ENCODE peak calls at places on chromosomes 11 and 22, in four cellular contexts. One of them, this sample, is unnamed.

GRCh38 chr11:12472401-12473065 is 95.2 kb downstream of the PARVA start:
- DNase-seq in pancreas: no peak
- DNase-seq in fibroblast of lung: no peak
- DNase-seq in heart left ventricle: no peak
- DNase-seq in this sample: no peak

GRCh38 chr22:20621162-20621561 is 113.8 kb downstream of the MED15 start:
- DNase-seq in pancreas: no peak
- DNase-seq in fibroblast of lung: no peak
- DNase-seq in heart left ventricle: no peak
- DNase-seq in this sample: no peak

GRCh38 chr22:48494968-48495750 is 1332.5 kb downstream of the BRD1 start:
- DNase-seq in pancreas: no peak
- DNase-seq in fibroblast of lung: no peak
- DNase-seq in heart left ventricle: no peak
- DNase-seq in this sample: peak

GRCh38 chr22:28772633-28773460 is at the start of gene CCDC117:
- DNase-seq in pancreas: peak
- DNase-seq in fibroblast of lung: peak
- DNase-seq in heart left ventricle: peak
- DNase-seq in this sample: peak

GRCh38 chr11:1827095-1827797 is 7.5 kb upstream of the SYT8 start:
- DNase-seq in pancreas: peak
- DNase-seq in fibroblast of lung: peak
- DNase-seq in heart left ventricle: no peak
- DNase-seq in this sample: peak

GRCh38 chr11:95671768-95672167 is 117.8 kb downstream of the FAM76B start:
- DNase-seq in pancreas: no peak
- DNase-seq in fibroblast of lung: peak
- DNase-seq in heart left ventricle: no peak
- DNase-seq in this sample: no peak

GRCh38 chr11:16750417-16750816 is 12.0 kb downstream of the C11orf58 start:
- DNase-seq in pancreas: no peak
- DNase-seq in fibroblast of lung: no peak
- DNase-seq in heart left ventricle: no peak
- DNase-seq in this sample: no peak

GRCh38 chr11:78166832-78167469 is 21.5 kb downstream of the KCTD21 start:
- DNase-seq in pancreas: no peak
- DNase-seq in fibroblast of lung: no peak
- DNase-seq in heart left ventricle: no peak
- DNase-seq in this sample: no peak

GRCh38 chr11:69352181-69352580 is 58.2 kb downstream of the MYEOV start:
- DNase-seq in pancreas: no peak
- DNase-seq in fibroblast of lung: no peak
- DNase-seq in heart left ventricle: no peak
- DNase-seq in this sample: no peak

GRCh38 chr11:117859061-117859460 is 17.4 kb downstream of the FXYD6 start:
- DNase-seq in pancreas: no peak
- DNase-seq in fibroblast of lung: no peak
- DNase-seq in heart left ventricle: no peak
- DNase-seq in this sample: no peak

GRCh38 chr11:69640260-69640994 is 529 bp upstream of the CCND1 start:
- DNase-seq in pancreas: no peak
- DNase-seq in fibroblast of lung: peak
- DNase-seq in heart left ventricle: peak
- DNase-seq in this sample: no peak

GRCh38 chr22:23302171-23303002 is 122.1 kb downstream of the BCR start:
- DNase-seq in pancreas: no peak
- DNase-seq in fibroblast of lung: no peak
- DNase-seq in heart left ventricle: peak
- DNase-seq in this sample: peak

GRCh38 chr11:131108780-131109179 is 192.5 kb upstream of the SNX19 start:
- DNase-seq in pancreas: no peak
- DNase-seq in fibroblast of lung: no peak
- DNase-seq in heart left ventricle: no peak
- DNase-seq in this sample: no peak

GRCh38 chr22:28792491-28793383 is 7.6 kb downstream of the XBP1 start:
- DNase-seq in pancreas: peak
- DNase-seq in fibroblast of lung: no peak
- DNase-seq in heart left ventricle: no peak
- DNase-seq in this sample: no peak

GRCh38 chr22:39205344-39206021 is 39.3 kb downstream of the PDGFB start:
- DNase-seq in pancreas: no peak
- DNase-seq in fibroblast of lung: peak
- DNase-seq in heart left ventricle: peak
- DNase-seq in this sample: no peak

GRCh38 chr11:36150986-36151385 is 138.2 kb downstream of the COMMD9 start:
- DNase-seq in pancreas: no peak
- DNase-seq in fibroblast of lung: no peak
- DNase-seq in heart left ventricle: no peak
- DNase-seq in this sample: no peak

GRCh38 chr22:27460596-27461347 is 340.8 kb downstream of the MN1 start:
- DNase-seq in pancreas: no peak
- DNase-seq in fibroblast of lung: peak
- DNase-seq in heart left ventricle: peak
- DNase-seq in this sample: no peak

GRCh38 chr11:17257200-17257599 is 19.3 kb upstream of the NUCB2 start:
- DNase-seq in pancreas: no peak
- DNase-seq in fibroblast of lung: peak
- DNase-seq in heart left ventricle: no peak
- DNase-seq in this sample: no peak

GRCh38 chr11:74935285-74935684 is 13.6 kb downstream of the XRRA1 start:
- DNase-seq in pancreas: no peak
- DNase-seq in fibroblast of lung: no peak
- DNase-seq in heart left ventricle: no peak
- DNase-seq in this sample: no peak

GRCh38 chr22:46142548-46143490 is 7.5 kb upstream of the PPARA start:
- DNase-seq in pancreas: no peak
- DNase-seq in fibroblast of lung: no peak
- DNase-seq in heart left ventricle: no peak
- DNase-seq in this sample: peak

GRCh38 chr22:17086301-17086700 is 1.5 kb downstream of the IL17RA start:
- DNase-seq in pancreas: no peak
- DNase-seq in fibroblast of lung: no peak
- DNase-seq in heart left ventricle: peak
- DNase-seq in this sample: no peak

GRCh38 chr22:28798810-28799124 is 1.6 kb downstream of the XBP1 start:
- DNase-seq in pancreas: no peak
- DNase-seq in fibroblast of lung: no peak
- DNase-seq in heart left ventricle: no peak
- DNase-seq in this sample: no peak

GRCh38 chr11:23318670-23319069 is 458.4 kb upstream of the CCDC179 start:
- DNase-seq in pancreas: no peak
- DNase-seq in fibroblast of lung: no peak
- DNase-seq in heart left ventricle: no peak
- DNase-seq in this sample: no peak

GRCh38 chr11:77776455-77776854 is 44.1 kb downstream of the RSF1 start:
- DNase-seq in pancreas: no peak
- DNase-seq in fibroblast of lung: peak
- DNase-seq in heart left ventricle: no peak
- DNase-seq in this sample: no peak

GRCh38 chr11:65781962-65782815 is 1.4 kb upstream of the AP5B1 start:
- DNase-seq in pancreas: peak
- DNase-seq in fibroblast of lung: no peak
- DNase-seq in heart left ventricle: no peak
- DNase-seq in this sample: no peak

GRCh38 chr22:38313384-38313955 is 3.8 kb downstream of the CSNK1E start:
- DNase-seq in pancreas: no peak
- DNase-seq in fibroblast of lung: peak
- DNase-seq in heart left ventricle: peak
- DNase-seq in this sample: no peak

GRCh38 chr11:107929611-107930200 is 1.5 kb downstream of the RAB39A start:
- DNase-seq in pancreas: no peak
- DNase-seq in fibroblast of lung: no peak
- DNase-seq in heart left ventricle: no peak
- DNase-seq in this sample: no peak

GRCh38 chr11:95690100-95690499 is 99.5 kb downstream of the FAM76B start:
- DNase-seq in pancreas: no peak
- DNase-seq in fibroblast of lung: no peak
- DNase-seq in heart left ventricle: no peak
- DNase-seq in this sample: no peak

GRCh38 chr11:63535734-63536133 is 874 bp upstream of the PLAAT4 start:
- DNase-seq in pancreas: no peak
- DNase-seq in fibroblast of lung: no peak
- DNase-seq in heart left ventricle: no peak
- DNase-seq in this sample: no peak

GRCh38 chr22:49548356-49549202 is 279.1 kb downstream of the BRD1 start:
- DNase-seq in pancreas: no peak
- DNase-seq in fibroblast of lung: no peak
- DNase-seq in heart left ventricle: no peak
- DNase-seq in this sample: peak
- TF ChIP-seq CTCF in pancreas: no peak
- TF ChIP-seq CTCF in fibroblast of lung: no peak
- TF ChIP-seq CTCF in heart left ventricle: no peak
- TF ChIP-seq CTCF in this sample: no peak

GRCh38 chr11:101721270-101721669 is 137.5 kb upstream of the TRPC6 start:
- DNase-seq in pancreas: no peak
- DNase-seq in fibroblast of lung: peak
- DNase-seq in heart left ventricle: no peak
- DNase-seq in this sample: no peak
- H3K4me3 ChIP-seq in pancreas: no peak
- H3K4me3 ChIP-seq in fibroblast of lung: no peak
- H3K4me3 ChIP-seq in heart left ventricle: no peak
- H3K4me3 ChIP-seq in this sample: no peak

DNA sequence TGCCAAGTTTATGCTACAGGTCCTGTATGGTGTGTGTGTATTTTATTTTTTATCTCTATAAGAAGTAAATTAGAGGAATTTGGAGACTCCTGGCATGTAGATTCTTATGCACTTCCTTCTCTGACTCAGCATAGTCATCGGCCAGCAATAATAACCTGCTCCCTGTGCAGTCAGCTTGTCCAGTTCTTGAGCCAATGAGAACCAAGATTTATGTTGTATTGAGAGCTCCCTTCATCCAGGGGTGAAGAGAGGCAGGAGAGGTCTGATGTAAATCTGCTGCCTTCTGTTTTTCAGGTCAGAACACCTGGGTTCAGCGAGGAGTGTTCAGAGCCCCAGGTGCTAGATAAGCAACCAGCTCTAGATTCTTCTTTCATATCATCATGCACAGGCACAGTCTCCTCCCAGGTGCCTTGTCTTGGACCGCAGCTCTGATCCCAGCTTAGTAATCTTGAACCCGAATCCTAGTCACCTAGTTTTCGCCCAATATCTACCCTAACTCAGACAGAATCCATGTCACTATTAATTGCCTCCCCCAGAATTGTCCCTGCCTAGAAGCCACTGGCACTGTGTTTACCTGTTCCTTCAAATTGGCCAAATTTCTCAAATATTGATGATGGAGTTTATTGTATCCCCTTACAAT is 328.2 kb upstream of the NCAM1 start:
- DNase-seq in pancreas: no peak
- DNase-seq in fibroblast of lung: no peak
- DNase-seq in heart left ventricle: no peak
- DNase-seq in this sample: no peak
- TF ChIP-seq CTCF in pancreas: no peak
- TF ChIP-seq CTCF in fibroblast of lung: no peak
- TF ChIP-seq CTCF in heart left ventricle: no peak
- TF ChIP-seq CTCF in this sample: no peak

GRCh38 chr22:44702479-44703219 is 645 bp downstream of the PRR5 start:
- DNase-seq in pancreas: peak
- DNase-seq in fibroblast of lung: peak
- DNase-seq in heart left ventricle: no peak
- DNase-seq in this sample: peak

GRCh38 chr22:44703269-44703870 is 1.4 kb downstream of the PRR5 start:
- DNase-seq in pancreas: no peak
- DNase-seq in fibroblast of lung: no peak
- DNase-seq in heart left ventricle: no peak
- DNase-seq in this sample: no peak

GRCh38 chr22:44701824-44702478 is at the start of gene PRR5:
- DNase-seq in pancreas: peak
- DNase-seq in fibroblast of lung: peak
- DNase-seq in heart left ventricle: peak
- DNase-seq in this sample: peak

GRCh38 chr22:44700456-44700855 is 1.5 kb upstream of the PRR5 start:
- DNase-seq in pancreas: no peak
- DNase-seq in fibroblast of lung: no peak
- DNase-seq in heart left ventricle: no peak
- DNase-seq in this sample: no peak

GRCh38 chr22:44701187-44701586 is 817 bp upstream of the PRR5 start:
- DNase-seq in pancreas: no peak
- DNase-seq in fibroblast of lung: no peak
- DNase-seq in heart left ventricle: no peak
- DNase-seq in this sample: no peak
- H3K4me3 ChIP-seq in pancreas: no peak
- H3K4me3 ChIP-seq in fibroblast of lung: no peak
- H3K4me3 ChIP-seq in heart left ventricle: no peak
- H3K4me3 ChIP-seq in this sample: no peak

DNA sequence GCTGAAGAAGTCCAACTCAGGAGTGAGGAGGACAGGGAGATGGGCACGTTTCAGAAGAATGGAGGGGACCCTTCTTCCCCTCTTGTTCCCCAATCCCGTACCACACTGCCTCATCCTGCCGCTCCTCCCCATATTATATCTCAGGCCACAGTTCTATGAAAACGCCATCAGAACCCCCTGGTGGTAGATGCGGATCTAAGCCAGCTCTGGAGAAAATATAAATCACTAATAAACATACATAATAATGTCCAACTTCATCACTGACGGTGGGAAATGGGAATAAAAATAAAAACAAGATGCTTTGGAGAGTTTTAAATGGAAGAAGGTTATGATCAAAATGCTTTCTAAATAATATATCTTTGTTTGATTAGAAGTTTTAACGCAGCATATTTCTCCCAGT is 400.3 kb downstream of the CADM1 start:
- DNase-seq in pancreas: no peak
- DNase-seq in fibroblast of lung: no peak
- DNase-seq in heart left ventricle: no peak
- DNase-seq in this sample: no peak
- TF ChIP-seq CTCF in pancreas: no peak
- TF ChIP-seq CTCF in fibroblast of lung: no peak
- TF ChIP-seq CTCF in heart left ventricle: no peak
- TF ChIP-seq CTCF in this sample: no peak

GRCh38 chr11:10731064-10731680 is 19.9 kb upstream of the CTR9 start:
- DNase-seq in pancreas: no peak
- DNase-seq in fibroblast of lung: no peak
- DNase-seq in heart left ventricle: no peak
- DNase-seq in this sample: no peak

GRCh38 chr11:10730151-10730550 is 20.9 kb upstream of the CTR9 start:
- DNase-seq in pancreas: no peak
- DNase-seq in fibroblast of lung: no peak
- DNase-seq in heart left ventricle: no peak
- DNase-seq in this sample: no peak

GRCh38 chr11:10735532-10736465 is 15.2 kb upstream of the CTR9 start:
- DNase-seq in pancreas: peak
- DNase-seq in fibroblast of lung: peak
- DNase-seq in heart left ventricle: peak
- DNase-seq in this sample: peak
- H3K4me3 ChIP-seq in pancreas: no peak
- H3K4me3 ChIP-seq in fibroblast of lung: peak
- H3K4me3 ChIP-seq in heart left ventricle: peak
- H3K4me3 ChIP-seq in this sample: no peak